ENCODE peak calls at places on chromosomes 13 and 19, in ten cellular contexts. P is heart right ventricle, X is mesenchymal stem cell, A is psoas muscle, D is body of pancreas, W is breast epithelium, U is mesendoderm, T is PC-3, N is right cardiac atrium, Z is IMR-90. S is an unnamed sample. For H3K4me1 and H3K27me3, the result is how much of the 10 kb centered on the place peaks cover.

GRCh38 chr13:113110048-113110851 is 4.7 kb downstream of the F7 start:
- DNase-seq in U (no peak), Z (no peak), T (no peak), W (no peak), P (no peak), X (no peak), A (peak), D (no peak), N (peak), S (peak)

GRCh38 chr13:101624210-101624922 is 171.9 kb downstream of the ITGBL1 start:
- DNase-seq in A (no peak), X (peak), W (no peak), U (peak), D (no peak), P (peak), Z (peak), T (peak), N (no peak), S (no peak)

GRCh38 chr13:92403606-92404005 is 823.0 kb upstream of the GPC6 start:
- DNase-seq in A (no peak), N (no peak), Z (no peak), U (no peak), X (no peak), W (no peak), P (no peak), T (no peak), D (no peak), S (no peak)

GRCh38 chr19:47100290-47100689 is 13.3 kb downstream of the ZC3H4 start:
- DNase-seq in P (no peak), X (no peak), D (no peak), W (no peak), U (peak), N (no peak), T (no peak), Z (no peak), A (peak), S (no peak)

GRCh38 chr13:50580684-50581305 is 262.7 kb downstream of the DLEU7 start:
- DNase-seq in U (no peak), Z (peak), A (no peak), P (peak), X (peak), T (no peak), W (no peak), D (no peak), N (no peak), S (peak)

GRCh38 chr19:41821003-41821735 is 23.3 kb downstream of the LYPD4 start:
- DNase-seq in N (no peak), T (peak), X (no peak), U (peak), A (no peak), D (peak), W (no peak), Z (peak), P (no peak), S (peak)

GRCh38 chr13:47241446-47241845 is 344.6 kb upstream of the HTR2A start:
- DNase-seq in W (no peak), P (no peak), A (no peak), U (peak), T (no peak), D (no peak), X (no peak), Z (no peak), N (no peak), S (no peak)

GRCh38 chr13:73275163-73275562 is 216.4 kb downstream of the KLF5 start:
- DNase-seq in A (no peak), D (no peak), U (no peak), Z (no peak), X (no peak), P (no peak), T (no peak), N (no peak), W (no peak), S (no peak)

GRCh38 chr19:34243876-34244578 is 10.3 kb upstream of the GARRE1 start:
- DNase-seq in D (no peak), N (no peak), W (no peak), P (no peak), T (no peak), Z (no peak), A (no peak), X (no peak), U (no peak), S (no peak)

GRCh38 chr19:53942001-53942786 is 20.5 kb upstream of the CACNG8 start:
- DNase-seq in P (no peak), N (no peak), A (no peak), W (no peak), Z (no peak), T (peak), D (no peak), U (peak), X (no peak), S (no peak)

GRCh38 chr19:10021446-10021845 is 8.2 kb downstream of the RDH8 start:
- DNase-seq in W (no peak), P (no peak), D (no peak), Z (no peak), A (no peak), X (no peak), T (no peak), N (no peak), U (no peak), S (no peak)

GRCh38 chr13:39322836-39323585 is 280.0 kb downstream of the LHFPL6 start:
- DNase-seq in A (no peak), X (no peak), D (no peak), P (no peak), W (no peak), N (no peak), T (no peak), Z (no peak), U (no peak), S (no peak)

GRCh38 chr13:67048793-67049150 is 181.4 kb downstream of the PCDH9 start:
- DNase-seq in P (peak), U (peak), T (no peak), W (no peak), N (no peak), D (no peak), A (no peak), Z (peak), X (peak), S (no peak)

GRCh38 chr13:93466502-93467036 is 240.0 kb downstream of the GPC6 start:
- DNase-seq in T (no peak), P (no peak), X (no peak), W (no peak), D (no peak), U (no peak), N (no peak), Z (peak), A (no peak), S (no peak)

GRCh38 chr13:110067355-110068175 is 239.4 kb downstream of the COL4A1 start:
- DNase-seq in W (no peak), X (no peak), U (no peak), T (no peak), P (no peak), D (no peak), A (no peak), N (no peak), Z (no peak), S (no peak)

GRCh38 chr19:11361771-11362731 is 6.8 kb downstream of the PLPPR2 start:
- DNase-seq in A (no peak), D (no peak), X (no peak), Z (no peak), P (no peak), N (peak), U (no peak), W (no peak), T (no peak), S (no peak)

GRCh38 chr13:28574617-28575142 is 79.8 kb upstream of the FLT1 start:
- DNase-seq in D (no peak), N (no peak), A (no peak), Z (peak), X (peak), P (peak), U (peak), W (no peak), T (peak), S (peak)

GRCh38 chr13:34294483-34295129 is 476.7 kb downstream of the RFC3 start:
- DNase-seq in P (peak), X (no peak), Z (no peak), T (no peak), U (no peak), W (no peak), A (no peak), N (peak), D (no peak), S (no peak)

GRCh38 chr13:113357529-113357928 is 6.4 kb downstream of the GRTP1 start:
- DNase-seq in N (no peak), A (peak), D (no peak), Z (peak), X (peak), U (no peak), T (peak), W (no peak), P (no peak), S (no peak)

GRCh38 chr13:110354715-110355473 is 47.8 kb downstream of the COL4A2 start:
- DNase-seq in N (no peak), A (no peak), P (no peak), Z (no peak), U (no peak), X (peak), W (no peak), D (no peak), T (no peak), S (no peak)

GRCh38 chr19:27717825-27718224 is 1495.1 kb downstream of the UQCRFS1 start:
- DNase-seq in A (no peak), X (no peak), D (no peak), P (no peak), Z (no peak), N (no peak), W (no peak), U (no peak), T (no peak), S (no peak)

GRCh38 chr13:113802761-113803160 is 43.7 kb downstream of the TMEM255B start:
- DNase-seq in D (no peak), A (peak), P (no peak), T (no peak), U (peak), X (no peak), Z (no peak), W (no peak), N (peak), S (no peak)

GRCh38 chr19:13718733-13719132 is 45.6 kb upstream of the MRI1 start:
- DNase-seq in D (no peak), U (peak), Z (peak), A (no peak), X (no peak), T (peak), W (no peak), N (peak), P (no peak), S (no peak)

GRCh38 chr13:21175656-21176194 is 627 bp downstream of the SKA3 start:
- DNase-seq in X (no peak), W (no peak), Z (peak), P (no peak), T (no peak), N (no peak), D (no peak), A (no peak), U (peak), S (no peak)

GRCh38 chr13:35389535-35389934 is 87.0 kb downstream of the MAB21L1 start:
- DNase-seq in W (no peak), T (no peak), X (no peak), A (no peak), U (no peak), P (no peak), N (no peak), D (no peak), Z (no peak), S (no peak)

DNA sequence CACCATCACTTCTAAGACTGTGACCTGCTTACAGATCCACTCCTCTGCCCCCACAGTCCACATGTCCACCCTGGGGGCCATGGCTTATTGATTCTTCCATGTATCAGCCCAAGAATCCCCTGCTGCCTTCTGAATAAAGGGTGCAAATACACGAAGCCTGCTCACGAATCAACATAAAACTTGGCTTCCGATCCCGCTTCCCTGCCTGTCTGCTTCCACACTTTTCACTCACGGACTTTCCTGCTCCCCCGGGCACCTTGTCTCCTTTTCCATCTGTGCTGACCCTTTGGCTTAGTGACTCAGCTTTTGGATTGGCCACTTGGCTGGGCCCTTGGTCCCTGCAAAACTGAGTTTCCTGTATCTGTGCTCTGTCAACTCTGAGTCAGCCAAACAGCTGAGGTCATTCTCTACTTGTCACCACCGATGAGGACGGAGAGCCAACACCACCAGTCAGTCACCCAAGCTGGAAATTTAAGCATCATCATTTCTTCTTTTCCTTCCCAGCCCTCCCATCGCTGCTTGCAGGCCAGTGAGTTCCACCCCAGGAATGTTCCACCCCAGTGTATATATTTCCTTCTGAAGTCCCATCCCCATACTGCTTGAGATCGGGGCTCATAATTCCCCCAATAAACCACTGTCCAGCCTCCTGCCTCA is 11.4 kb upstream of the USP12 start:
- DNase-seq in U (peak), N (peak), A (peak), T (peak), W (peak), P (peak), D (peak), X (peak), Z (peak), S (no peak)
- H3K27ac ChIP-seq in U (no peak), N (peak), A (peak), T (peak), W (peak), P (no peak), D (no peak), X (no peak), Z (peak), S (no peak)

GRCh38 chr19:39139305-39140194 is 14.0 kb downstream of the PAK4 start:
- DNase-seq in P (no peak), U (peak), D (no peak), X (no peak), Z (no peak), W (no peak), N (no peak), A (no peak), T (no peak), S (no peak)
- H3K4me1 ChIP-seq in P (under half), U (under half), D (half or more), X (under half), Z (under half), W (under half), N (under half), A (under half), T (under half), S (under half)

GRCh38 chr19:29271341-29271740 is 58.4 kb upstream of the UQCRFS1 start:
- DNase-seq in W (no peak), A (no peak), N (no peak), X (no peak), T (no peak), P (no peak), U (no peak), D (no peak), Z (no peak), S (no peak)
- H3K27me3 ChIP-seq in W (under half), A (under half), N (under half), X (under half), T (under half), P (under half), U (under half), D (under half), Z (under half), S (under half)

GRCh38 chr19:45115809-45116615 is 23.0 kb downstream of the PPP1R37 start:
- DNase-seq in Z (no peak), D (no peak), U (no peak), X (no peak), W (no peak), N (peak), P (no peak), A (peak), T (no peak), S (no peak)

GRCh38 chr19:45117167-45117594 is 24.2 kb downstream of the PPP1R37 start:
- DNase-seq in D (no peak), N (no peak), W (no peak), Z (peak), P (no peak), T (no peak), X (peak), U (no peak), A (no peak), S (no peak)

GRCh38 chr19:45114116-45114515 is 21.1 kb downstream of the PPP1R37 start:
- DNase-seq in T (no peak), P (no peak), D (no peak), N (peak), A (no peak), Z (no peak), W (no peak), U (no peak), X (no peak), S (no peak)

GRCh38 chr19:45119582-45119981 is 26.6 kb downstream of the PPP1R37 start:
- DNase-seq in A (no peak), D (no peak), P (no peak), N (no peak), U (no peak), X (no peak), T (no peak), W (no peak), Z (no peak), S (no peak)

DNA sequence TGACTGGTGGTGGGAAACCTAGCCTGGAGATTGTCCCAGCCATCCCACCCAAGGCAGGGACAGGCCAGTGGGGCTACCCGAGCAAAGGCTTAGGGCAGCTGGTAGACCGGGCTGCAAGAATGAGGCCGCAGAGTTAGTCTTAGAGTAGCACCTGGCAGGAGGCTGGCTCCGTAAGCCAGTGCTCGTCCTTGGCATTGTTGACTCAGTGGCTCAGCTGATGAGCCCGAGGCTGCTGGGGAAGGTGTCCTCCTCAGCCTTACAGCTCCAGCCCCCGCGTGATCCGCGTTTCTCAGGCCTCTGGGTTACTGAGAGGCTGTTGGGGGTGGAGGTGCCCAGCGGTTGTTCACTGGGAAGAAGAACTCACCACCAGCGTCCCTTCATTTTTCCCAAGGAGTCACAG is 24.7 kb downstream of the PPP1R37 start:
- DNase-seq in U (no peak), A (no peak), Z (no peak), P (no peak), D (no peak), T (no peak), W (no peak), N (no peak), X (no peak), S (peak)
- H3K27ac ChIP-seq in U (no peak), A (peak), Z (no peak), P (no peak), D (no peak), T (no peak), W (peak), N (no peak), X (no peak), S (no peak)

DNA sequence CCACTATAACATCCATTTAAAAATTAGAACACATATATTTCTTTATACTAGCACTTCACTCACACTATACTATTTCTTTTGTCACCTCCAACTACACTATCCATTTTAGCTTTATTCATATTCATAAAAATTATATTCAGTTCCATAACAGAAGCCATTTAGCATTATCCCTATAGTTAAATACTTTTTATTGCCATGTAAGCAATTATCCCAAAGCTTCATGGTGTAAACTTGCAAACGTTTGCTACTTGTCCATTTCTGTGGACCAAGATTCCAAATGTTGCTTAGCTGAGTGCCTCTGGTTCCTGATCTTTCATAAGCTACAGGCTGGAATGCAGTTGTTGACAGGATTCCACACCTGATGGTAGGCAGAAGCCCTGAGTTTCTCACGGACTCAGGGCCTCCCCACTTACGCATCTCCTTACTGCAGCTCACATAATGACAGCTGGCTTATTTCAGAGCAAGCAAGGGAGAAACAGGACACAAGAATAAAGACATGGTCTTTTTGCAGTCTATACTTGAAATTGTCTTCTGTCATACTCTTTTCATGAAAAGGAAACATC is 1584.8 kb downstream of the SLITRK5 start:
- DNase-seq in Z (no peak), A (no peak), W (no peak), N (no peak), X (no peak), P (no peak), D (no peak), U (no peak), T (no peak), S (no peak)
- H3K4me1 ChIP-seq in Z (under half), A (under half), W (under half), N (under half), X (under half), P (under half), D (under half), U (under half), T (under half), S (under half)

DNA sequence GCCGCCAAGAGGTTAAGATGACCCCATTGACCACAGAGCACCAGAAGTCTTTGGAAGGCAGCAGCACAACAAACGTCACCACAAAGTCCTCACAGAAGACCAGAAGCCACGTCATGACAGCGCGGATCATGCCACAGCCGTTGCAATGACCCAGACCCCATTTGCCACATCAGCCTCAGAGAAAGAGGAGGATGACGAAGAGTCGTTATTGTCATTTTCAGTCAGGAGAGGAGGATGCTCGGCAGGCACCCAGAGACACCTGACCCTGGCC is 29.6 kb upstream of the CD33 start:
- DNase-seq in D (no peak), Z (no peak), W (no peak), T (no peak), N (no peak), P (no peak), U (no peak), X (no peak), A (no peak), S (no peak)
- H3K27me3 ChIP-seq in D (under half), Z (under half), W (under half), T (half or more), N (under half), P (under half), U (under half), X (under half), A (under half), S (under half)

GRCh38 chr19:45574526-45574925 is 10.1 kb downstream of the OPA3 start:
- DNase-seq in N (no peak), T (no peak), U (no peak), W (no peak), P (no peak), X (no peak), A (no peak), Z (no peak), D (no peak), S (no peak)
- H3K27ac ChIP-seq in N (peak), T (peak), U (no peak), W (no peak), P (peak), X (no peak), A (peak), Z (no peak), D (no peak), S (no peak)

DNA sequence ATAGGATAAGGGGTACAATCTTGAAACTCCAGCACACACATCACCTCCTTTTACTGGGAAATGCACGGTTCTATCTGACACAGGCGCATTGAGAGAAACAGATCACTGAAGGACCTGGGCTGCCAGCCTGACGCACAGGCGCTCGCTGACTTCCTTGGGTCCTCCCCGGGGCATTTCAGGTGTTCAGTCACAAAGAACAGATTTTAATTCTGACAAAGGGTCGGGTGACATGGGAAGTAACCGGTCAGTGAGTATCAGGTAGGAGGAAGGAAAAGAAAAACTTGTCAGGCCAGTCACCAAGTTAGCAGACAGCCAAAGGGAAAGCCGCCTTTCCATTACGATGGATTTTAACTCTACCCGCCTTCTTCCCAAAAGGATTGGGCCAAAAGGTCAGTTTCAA is 39.6 kb downstream of the INSR start:
- DNase-seq in Z (no peak), U (no peak), A (no peak), D (peak), P (no peak), X (no peak), T (no peak), N (no peak), W (peak), S (no peak)
- H3K4me1 ChIP-seq in Z (under half), U (under half), A (under half), D (half or more), P (under half), X (under half), T (under half), N (under half), W (under half), S (under half)